ENCODE peak calls at places on chromosome 18, in ten cellular contexts. I is activated naive CD4-positive, alpha-beta T cell treated with anti-CD3 and anti-CD28 coated beads for 36 hours; O is choroid plexus epithelial cell; Y is HCT116; F is WTC11; G is epithelial cell of esophagus; D is activated CD4-positive, alpha-beta T cell treated with anti-CD3 and anti-CD28 coated beads, Interleukin-2, amount 50 U/mL, for 1 hour; N is hepatocyte; B is activated CD8-positive, alpha-beta memory T cell treated with anti-CD3 and anti-CD28 coated beads for 24 hours; M is HFF-Myc. A is an unnamed sample.

GRCh38 chr18:41646915-41647314 is 308.1 kb upstream of the PIK3C3 start:
- DNase-seq in B (no peak), O (no peak), D (no peak), I (no peak), N (no peak), Y (no peak), G (no peak), M (no peak), F (no peak), A (no peak)

GRCh38 chr18:34772887-34773286 is 62.8 kb downstream of the DTNA start:
- DNase-seq in B (no peak), I (no peak), G (no peak), D (no peak), O (peak), N (no peak), Y (no peak), F (no peak), M (no peak), A (no peak)

GRCh38 chr18:79383388-79384056 is 12.2 kb upstream of the NFATC1 start:
- DNase-seq in B (no peak), M (no peak), O (no peak), G (no peak), Y (no peak), F (no peak), I (no peak), N (no peak), D (no peak), A (no peak)

GRCh38 chr18:79402209-79402576 is 6.5 kb downstream of the NFATC1 start:
- DNase-seq in B (no peak), G (no peak), O (no peak), N (no peak), M (no peak), F (no peak), I (no peak), D (no peak), Y (no peak), A (no peak)

GRCh38 chr18:12258719-12259705 is 4.9 kb downstream of the CIDEA start:
- DNase-seq in N (no peak), D (no peak), I (no peak), F (no peak), B (no peak), O (no peak), Y (no peak), M (no peak), G (no peak), A (no peak)

GRCh38 chr18:26317353-26317865 is 91.2 kb downstream of the TAF4B start:
- DNase-seq in D (no peak), Y (no peak), B (no peak), G (peak), M (no peak), I (no peak), F (no peak), N (no peak), O (peak), A (no peak)

GRCh38 chr18:28112056-28112470 is 64.9 kb downstream of the CDH2 start:
- DNase-seq in B (no peak), M (no peak), O (peak), G (peak), I (no peak), F (no peak), D (no peak), N (peak), Y (no peak), A (no peak)

GRCh38 chr18:58942486-58942885 is 77.8 kb downstream of the ZNF532 start:
- DNase-seq in G (peak), N (no peak), B (no peak), M (no peak), O (peak), Y (no peak), F (no peak), D (no peak), I (no peak), A (no peak)

GRCh38 chr18:42614619-42615293 is 500.7 kb downstream of the RIT2 start:
- DNase-seq in F (no peak), O (no peak), I (no peak), N (peak), D (no peak), G (no peak), Y (no peak), M (no peak), B (no peak), A (no peak)

GRCh38 chr18:49628993-49629795 is 67.3 kb downstream of the LIPG start:
- DNase-seq in G (no peak), B (no peak), I (no peak), M (no peak), O (no peak), D (no peak), N (no peak), Y (no peak), F (peak), A (no peak)

GRCh38 chr18:48194787-48195186 is 214.4 kb downstream of the ZBTB7C start:
- DNase-seq in G (no peak), N (no peak), Y (no peak), I (no peak), O (no peak), B (no peak), D (no peak), F (no peak), M (no peak), A (no peak)

GRCh38 chr18:58186258-58186948 is 142.4 kb downstream of the NEDD4L start:
- DNase-seq in M (peak), N (peak), B (no peak), I (no peak), O (peak), Y (no peak), F (no peak), D (no peak), G (peak), A (no peak)

GRCh38 chr18:34224423-34225217 is at the start of gene NOL4:
- DNase-seq in F (peak), Y (no peak), D (no peak), B (no peak), M (no peak), G (peak), I (no peak), N (peak), O (peak), A (peak)

GRCh38 chr18:60826346-60826745 is 453.8 kb upstream of the MC4R start:
- DNase-seq in Y (no peak), M (no peak), I (no peak), B (no peak), D (no peak), F (no peak), G (peak), O (peak), N (no peak), A (no peak)

GRCh38 chr18:80148316-80149199 is 39.5 kb downstream of the ADNP2 start:
- DNase-seq in O (no peak), N (no peak), M (no peak), Y (no peak), F (no peak), I (peak), G (no peak), B (no peak), D (no peak), A (no peak)

GRCh38 chr18:64042728-64043358 is 73.0 kb downstream of the SERPINB8 start:
- DNase-seq in G (no peak), M (no peak), I (no peak), F (no peak), D (no peak), Y (no peak), O (no peak), N (no peak), B (no peak), A (no peak)

GRCh38 chr18:41315134-41315533 is 639.9 kb upstream of the PIK3C3 start:
- DNase-seq in M (no peak), G (no peak), D (no peak), O (no peak), B (no peak), I (no peak), F (no peak), Y (no peak), N (no peak), A (no peak)

GRCh38 chr18:9025104-9025838 is 77.2 kb upstream of the NDUFV2 start:
- DNase-seq in Y (peak), F (no peak), M (no peak), B (no peak), O (no peak), N (peak), G (peak), D (no peak), I (no peak), A (no peak)

GRCh38 chr18:49189772-49190171 is 239.0 kb upstream of the SMAD7 start:
- DNase-seq in I (no peak), O (peak), N (no peak), F (no peak), M (no peak), D (no peak), G (no peak), Y (no peak), B (no peak), A (no peak)

GRCh38 chr18:13300029-13300428 is 81.5 kb downstream of the LDLRAD4 start:
- DNase-seq in D (no peak), F (no peak), G (no peak), M (no peak), Y (no peak), O (no peak), N (no peak), I (no peak), B (no peak), A (no peak)

GRCh38 chr18:48834421-48835011 is 116.2 kb downstream of the SMAD7 start:
- DNase-seq in M (peak), G (peak), B (peak), Y (peak), F (peak), O (peak), N (no peak), D (peak), I (peak), A (peak)

GRCh38 chr18:5107990-5108389 is 89.1 kb downstream of the AKAIN1 start:
- DNase-seq in I (no peak), O (no peak), N (peak), B (no peak), F (no peak), Y (no peak), M (no peak), G (no peak), D (no peak), A (peak)

GRCh38 chr18:48705531-48705930 is 166.7 kb downstream of the CTIF start:
- DNase-seq in Y (no peak), I (no peak), M (no peak), N (no peak), D (no peak), G (no peak), B (no peak), O (no peak), F (no peak), A (no peak)

GRCh38 chr18:55275042-55275897 is 312.7 kb downstream of the TCF4 start:
- DNase-seq in I (no peak), F (no peak), N (no peak), M (peak), D (no peak), B (no peak), G (peak), Y (no peak), O (peak), A (no peak)

GRCh38 chr18:9434240-9434701 is 41.0 kb upstream of the RALBP1 start:
- DNase-seq in N (no peak), G (no peak), F (peak), B (no peak), M (no peak), O (no peak), Y (no peak), I (peak), D (no peak), A (no peak)

GRCh38 chr18:30359521-30359920 is 683.0 kb downstream of the DSC3 start:
- DNase-seq in O (no peak), D (no peak), N (no peak), B (no peak), I (no peak), Y (no peak), G (peak), M (no peak), F (no peak), A (no peak)

GRCh38 chr18:38790303-38790702 is 1224.7 kb upstream of the CELF4 start:
- DNase-seq in M (no peak), Y (no peak), B (no peak), D (no peak), F (peak), I (peak), N (no peak), O (no peak), G (peak), A (peak)

GRCh38 chr18:58556333-58557012 is 72.4 kb downstream of the ALPK2 start:
- DNase-seq in B (no peak), N (peak), F (no peak), G (no peak), D (no peak), O (no peak), M (no peak), Y (no peak), I (no peak), A (no peak)

GRCh38 chr18:46459789-46460455 is 197.1 kb downstream of the LOXHD1 start:
- DNase-seq in M (no peak), Y (no peak), N (no peak), O (no peak), G (no peak), D (no peak), I (no peak), B (no peak), F (no peak), A (no peak)

GRCh38 chr18:56748698-56749268 is 97.6 kb downstream of the WDR7 start:
- DNase-seq in M (peak), O (peak), B (no peak), F (no peak), Y (peak), G (peak), I (peak), N (peak), D (no peak), A (peak)

GRCh38 chr18:48940854-48941531 is 9.8 kb downstream of the SMAD7 start:
- DNase-seq in N (no peak), Y (no peak), I (peak), D (peak), B (peak), M (no peak), G (no peak), F (no peak), O (no peak), A (peak)

GRCh38 chr18:50629148-50629631 is 69.3 kb downstream of the MAPK4 start:
- DNase-seq in M (no peak), G (peak), Y (no peak), O (peak), F (no peak), I (no peak), B (no peak), N (peak), D (no peak), A (no peak)

GRCh38 chr18:6055711-6056110 is 160.4 kb upstream of the TMEM200C start:
- DNase-seq in F (no peak), B (no peak), N (no peak), G (peak), M (peak), I (no peak), O (peak), D (no peak), Y (no peak), A (no peak)

GRCh38 chr18:13137939-13138821 is 80.4 kb upstream of the LDLRAD4 start:
- DNase-seq in G (no peak), Y (no peak), N (no peak), I (peak), B (peak), M (no peak), O (no peak), D (peak), F (no peak), A (no peak)

GRCh38 chr18:9991021-9992000 is 77.5 kb downstream of the VAPA start:
- DNase-seq in Y (no peak), F (no peak), M (no peak), B (no peak), D (no peak), G (no peak), N (no peak), O (no peak), I (no peak), A (no peak)

GRCh38 chr18:29147944-29148343 is 971.0 kb upstream of the CDH2 start:
- DNase-seq in N (peak), G (peak), D (no peak), O (peak), I (no peak), M (peak), F (peak), Y (no peak), B (no peak), A (no peak)

GRCh38 chr18:21968334-21968733 is 201.1 kb upstream of the GATA6 start:
- DNase-seq in B (no peak), N (no peak), G (no peak), F (no peak), I (no peak), M (no peak), O (no peak), D (no peak), Y (no peak), A (no peak)

GRCh38 chr18:10201226-10201625 is 253.2 kb upstream of the APCDD1 start:
- DNase-seq in G (no peak), N (no peak), Y (no peak), I (no peak), O (no peak), B (no peak), F (no peak), M (no peak), D (no peak), A (no peak)

GRCh38 chr18:58095251-58095650 is 51.2 kb downstream of the NEDD4L start:
- DNase-seq in M (no peak), F (peak), D (no peak), N (no peak), B (no peak), O (no peak), Y (no peak), I (no peak), G (no peak), A (no peak)